ENCODE peak calls at places on chromosomes 2 and 18, in five cellular contexts. One of them, this sample, is unnamed.

GRCh38 chr2:222864296-222864695 is 3.5 kb downstream of the ACSL3 start:
- DNase-seq in HepG2: peak; percentile 61
- DNase-seq in upper lobe of right lung: no peak
- DNase-seq in A549: peak; percentile 43
- DNase-seq in fibroblast of lung: peak; percentile 77
- DNase-seq in this sample: no peak

GRCh38 chr2:179235463-179236108 is 29.0 kb downstream of the SESTD1 start:
- DNase-seq in HepG2: peak; percentile 44
- DNase-seq in upper lobe of right lung: no peak
- DNase-seq in A549: no peak
- DNase-seq in fibroblast of lung: peak; percentile 65
- DNase-seq in this sample: no peak

GRCh38 chr2:146119586-146119985 is 1599.7 kb upstream of the ZEB2 start:
- DNase-seq in HepG2: no peak
- DNase-seq in upper lobe of right lung: no peak
- DNase-seq in A549: no peak
- DNase-seq in fibroblast of lung: peak; percentile 12
- DNase-seq in this sample: no peak

GRCh38 chr18:59957957-59958356 is 58.2 kb downstream of the PMAIP1 start:
- DNase-seq in HepG2: peak; percentile 3
- DNase-seq in upper lobe of right lung: no peak
- DNase-seq in A549: peak; percentile 5
- DNase-seq in fibroblast of lung: peak; percentile 74
- DNase-seq in this sample: no peak

GRCh38 chr2:27765621-27766286 is 5.8 kb upstream of the MRPL33 start:
- DNase-seq in HepG2: no peak
- DNase-seq in upper lobe of right lung: peak; percentile 91
- DNase-seq in A549: peak; percentile 37
- DNase-seq in fibroblast of lung: peak; percentile 66
- DNase-seq in this sample: no peak

GRCh38 chr18:67583621-67584020 is 67.1 kb upstream of the DSEL start:
- DNase-seq in HepG2: no peak
- DNase-seq in upper lobe of right lung: no peak
- DNase-seq in A549: no peak
- DNase-seq in fibroblast of lung: peak; percentile 30
- DNase-seq in this sample: no peak

GRCh38 chr2:156537147-156537546 is 101.0 kb downstream of the GPD2 start:
- DNase-seq in HepG2: no peak
- DNase-seq in upper lobe of right lung: no peak
- DNase-seq in A549: no peak
- DNase-seq in fibroblast of lung: peak; percentile 77
- DNase-seq in this sample: no peak

GRCh38 chr2:175097297-175097696 is 70.7 kb downstream of the ATF2 start:
- DNase-seq in HepG2: no peak
- DNase-seq in upper lobe of right lung: no peak
- DNase-seq in A549: no peak
- DNase-seq in fibroblast of lung: peak; percentile 91
- DNase-seq in this sample: no peak

GRCh38 chr2:232292395-232293154 is 86.0 kb upstream of the ALPP start:
- DNase-seq in HepG2: peak; percentile 58
- DNase-seq in upper lobe of right lung: no peak
- DNase-seq in A549: peak; percentile 64
- DNase-seq in fibroblast of lung: peak; percentile 25
- DNase-seq in this sample: no peak

GRCh38 chr2:28413152-28413895 is 20.7 kb downstream of the FOSL2 start:
- DNase-seq in HepG2: no peak
- DNase-seq in upper lobe of right lung: peak; percentile 64
- DNase-seq in A549: peak; percentile 51
- DNase-seq in fibroblast of lung: no peak
- DNase-seq in this sample: no peak

GRCh38 chr2:199446996-199447395 is 10.7 kb downstream of the SATB2 start:
- DNase-seq in HepG2: no peak
- DNase-seq in upper lobe of right lung: no peak
- DNase-seq in A549: no peak
- DNase-seq in fibroblast of lung: no peak
- DNase-seq in this sample: no peak

GRCh38 chr2:100252811-100253698 is 69.2 kb downstream of the LONRF2 start:
- DNase-seq in HepG2: no peak
- DNase-seq in upper lobe of right lung: no peak
- DNase-seq in A549: no peak
- DNase-seq in fibroblast of lung: no peak
- DNase-seq in this sample: no peak

GRCh38 chr2:43188561-43189386 is 37.6 kb downstream of the ZFP36L2 start:
- DNase-seq in HepG2: no peak
- DNase-seq in upper lobe of right lung: no peak
- DNase-seq in A549: no peak
- DNase-seq in fibroblast of lung: no peak
- DNase-seq in this sample: no peak

GRCh38 chr18:56256659-56257058 is 381.7 kb downstream of the TXNL1 start:
- DNase-seq in HepG2: no peak
- DNase-seq in upper lobe of right lung: no peak
- DNase-seq in A549: no peak
- DNase-seq in fibroblast of lung: no peak
- DNase-seq in this sample: no peak

GRCh38 chr2:98607741-98608117 is 583 bp downstream of the COA5 start:
- DNase-seq in HepG2: no peak
- DNase-seq in upper lobe of right lung: no peak
- DNase-seq in A549: no peak
- DNase-seq in fibroblast of lung: no peak
- DNase-seq in this sample: no peak

GRCh38 chr2:172283476-172283875 is 143.9 kb upstream of the ITGA6 start:
- DNase-seq in HepG2: no peak
- DNase-seq in upper lobe of right lung: no peak
- DNase-seq in A549: no peak
- DNase-seq in fibroblast of lung: peak; percentile 73
- DNase-seq in this sample: no peak

GRCh38 chr2:109172556-109173105 is 43.6 kb downstream of the SH3RF3 start:
- DNase-seq in HepG2: no peak
- DNase-seq in upper lobe of right lung: no peak
- DNase-seq in A549: no peak
- DNase-seq in fibroblast of lung: peak; percentile 47
- DNase-seq in this sample: no peak

GRCh38 chr2:239548491-239548890 is 147.7 kb upstream of the HDAC4 start:
- DNase-seq in HepG2: no peak
- DNase-seq in upper lobe of right lung: peak; percentile 44
- DNase-seq in A549: no peak
- DNase-seq in fibroblast of lung: no peak
- DNase-seq in this sample: peak; percentile 61

GRCh38 chr2:38377501-38378258 is 607 bp upstream of the ATL2 start:
- DNase-seq in HepG2: peak; percentile 42
- DNase-seq in upper lobe of right lung: no peak
- DNase-seq in A549: peak; percentile 17
- DNase-seq in fibroblast of lung: peak; percentile 73
- DNase-seq in this sample: no peak

GRCh38 chr2:38666578-38666926 is 638 bp downstream of the GALM start:
- DNase-seq in HepG2: peak; percentile 66
- DNase-seq in upper lobe of right lung: no peak
- DNase-seq in A549: no peak
- DNase-seq in fibroblast of lung: peak; percentile 19
- DNase-seq in this sample: no peak

GRCh38 chr2:118000041-118000440 is 13.8 kb downstream of the CCDC93 start:
- DNase-seq in HepG2: no peak
- DNase-seq in upper lobe of right lung: no peak
- DNase-seq in A549: no peak
- DNase-seq in fibroblast of lung: no peak
- DNase-seq in this sample: no peak

GRCh38 chr18:57737661-57738060 is 65.5 kb downstream of the ATP8B1 start:
- DNase-seq in HepG2: peak; percentile 83
- DNase-seq in upper lobe of right lung: peak; percentile 90
- DNase-seq in A549: peak; percentile 90
- DNase-seq in fibroblast of lung: peak; percentile 99
- DNase-seq in this sample: peak; percentile 90

GRCh38 chr2:106561803-106562202 is 74.6 kb downstream of the CD8B2 start:
- DNase-seq in HepG2: no peak
- DNase-seq in upper lobe of right lung: no peak
- DNase-seq in A549: no peak
- DNase-seq in fibroblast of lung: no peak
- DNase-seq in this sample: no peak

GRCh38 chr2:219537657-219538487 is 5.7 kb downstream of the CHPF start:
- DNase-seq in HepG2: peak; percentile 68
- DNase-seq in upper lobe of right lung: no peak
- DNase-seq in A549: no peak
- DNase-seq in fibroblast of lung: no peak
- DNase-seq in this sample: no peak

GRCh38 chr2:53417385-53417784 is 350.2 kb upstream of the CHAC2 start:
- DNase-seq in HepG2: no peak
- DNase-seq in upper lobe of right lung: no peak
- DNase-seq in A549: no peak
- DNase-seq in fibroblast of lung: no peak
- DNase-seq in this sample: no peak

GRCh38 chr2:53424902-53425301 is 342.7 kb upstream of the CHAC2 start:
- DNase-seq in HepG2: no peak
- DNase-seq in upper lobe of right lung: no peak
- DNase-seq in A549: no peak
- DNase-seq in fibroblast of lung: no peak
- DNase-seq in this sample: no peak

GRCh38 chr2:53422979-53423378 is 344.6 kb upstream of the CHAC2 start:
- DNase-seq in HepG2: peak; percentile 50
- DNase-seq in upper lobe of right lung: no peak
- DNase-seq in A549: peak; percentile 48
- DNase-seq in fibroblast of lung: peak; percentile 46
- DNase-seq in this sample: no peak
- TF ChIP-seq CTCF in HepG2: peak; percentile 79
- TF ChIP-seq CTCF in upper lobe of right lung: peak; percentile 45
- TF ChIP-seq CTCF in A549: peak; percentile 38
- TF ChIP-seq CTCF in fibroblast of lung: peak; percentile 65
- TF ChIP-seq CTCF in this sample: no peak

DNA sequence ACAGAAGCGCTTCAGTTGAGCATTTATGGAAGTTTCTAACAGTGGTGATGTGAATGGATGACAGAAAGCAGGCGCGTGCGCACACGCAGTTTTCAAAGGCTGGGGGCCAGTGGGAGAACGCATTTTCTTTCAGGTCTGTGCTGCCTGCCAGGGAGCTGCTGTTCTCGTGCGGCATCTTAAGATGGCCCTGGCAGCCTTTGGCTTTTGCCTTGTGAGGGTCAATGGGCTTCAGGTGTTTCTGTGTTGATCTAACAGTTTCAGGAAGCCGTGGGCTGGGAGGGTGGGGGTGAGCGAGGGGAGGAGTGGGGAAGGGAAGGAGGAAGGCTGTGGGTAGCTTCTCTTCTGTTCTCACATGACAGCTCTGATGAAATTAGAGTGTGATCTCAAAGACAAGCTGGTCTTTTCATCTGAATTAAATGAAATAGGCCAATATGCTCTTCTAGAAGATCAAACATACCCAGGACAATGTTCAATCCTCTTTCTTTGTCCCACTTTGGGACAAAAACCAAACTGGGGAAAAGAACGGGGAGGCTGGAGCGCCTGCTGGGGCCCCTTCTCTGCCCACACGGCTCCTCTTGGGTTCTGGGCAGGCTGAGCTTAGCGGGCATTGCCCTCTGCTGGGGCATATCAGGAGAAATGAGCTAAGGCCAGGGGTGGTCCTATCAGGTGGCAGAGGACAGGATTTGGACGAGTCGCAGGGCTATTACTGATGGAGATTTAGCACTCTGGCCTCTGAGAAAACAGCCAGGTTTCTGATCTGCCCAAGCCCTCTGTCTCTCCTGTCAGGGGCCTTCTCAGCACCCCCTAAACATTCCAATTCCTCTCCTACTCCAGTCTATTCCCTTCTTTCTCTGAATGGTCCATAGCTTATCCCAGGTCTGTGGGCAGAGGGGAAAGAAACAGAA is 126.2 kb upstream of the LGALSL start:
- DNase-seq in HepG2: no peak
- DNase-seq in upper lobe of right lung: peak; percentile 77
- DNase-seq in A549: peak; percentile 40
- DNase-seq in fibroblast of lung: peak; percentile 39
- DNase-seq in this sample: no peak
- H3K4me3 ChIP-seq in HepG2: no peak overlapping the region
- H3K4me3 ChIP-seq in upper lobe of right lung: peak overlapping the region; percentile 19
- H3K4me3 ChIP-seq in A549: no peak overlapping the region
- H3K4me3 ChIP-seq in fibroblast of lung: no peak overlapping the region
- H3K4me3 ChIP-seq in this sample: no peak overlapping the region

GRCh38 chr18:49726564-49726963 is 86.8 kb downstream of the ACAA2 start:
- DNase-seq in HepG2: no peak
- DNase-seq in upper lobe of right lung: no peak
- DNase-seq in A549: no peak
- DNase-seq in fibroblast of lung: no peak
- DNase-seq in this sample: no peak

GRCh38 chr18:49728542-49728941 is 84.8 kb downstream of the ACAA2 start:
- DNase-seq in HepG2: peak; percentile 35
- DNase-seq in upper lobe of right lung: peak; percentile 70
- DNase-seq in A549: peak; percentile 35
- DNase-seq in fibroblast of lung: peak; percentile 20
- DNase-seq in this sample: no peak

GRCh38 chr18:49723648-49724180 is 89.6 kb downstream of the ACAA2 start:
- DNase-seq in HepG2: peak; percentile 80
- DNase-seq in upper lobe of right lung: no peak
- DNase-seq in A549: peak; percentile 31
- DNase-seq in fibroblast of lung: peak; percentile 87
- DNase-seq in this sample: no peak

GRCh38 chr18:49727816-49728215 is 85.5 kb downstream of the ACAA2 start:
- DNase-seq in HepG2: no peak
- DNase-seq in upper lobe of right lung: no peak
- DNase-seq in A549: no peak
- DNase-seq in fibroblast of lung: no peak
- DNase-seq in this sample: no peak

GRCh38 chr18:49725809-49726514 is 87.4 kb downstream of the ACAA2 start:
- DNase-seq in HepG2: peak; percentile 13
- DNase-seq in upper lobe of right lung: no peak
- DNase-seq in A549: peak; percentile 72
- DNase-seq in fibroblast of lung: peak; percentile 100
- DNase-seq in this sample: no peak
- TF ChIP-seq CTCF in HepG2: no peak
- TF ChIP-seq CTCF in upper lobe of right lung: no peak
- TF ChIP-seq CTCF in A549: no peak
- TF ChIP-seq CTCF in fibroblast of lung: no peak
- TF ChIP-seq CTCF in this sample: no peak

GRCh38 chr2:61885896-61886603 is 2.4 kb downstream of the CCT4 start:
- DNase-seq in HepG2: no peak
- DNase-seq in upper lobe of right lung: no peak
- DNase-seq in A549: no peak
- DNase-seq in fibroblast of lung: no peak
- DNase-seq in this sample: no peak

GRCh38 chr2:61887684-61888303 is 662 bp downstream of the CCT4 start:
- DNase-seq in HepG2: peak; percentile 41
- DNase-seq in upper lobe of right lung: no peak
- DNase-seq in A549: peak; percentile 44
- DNase-seq in fibroblast of lung: peak; percentile 58
- DNase-seq in this sample: no peak

DNA sequence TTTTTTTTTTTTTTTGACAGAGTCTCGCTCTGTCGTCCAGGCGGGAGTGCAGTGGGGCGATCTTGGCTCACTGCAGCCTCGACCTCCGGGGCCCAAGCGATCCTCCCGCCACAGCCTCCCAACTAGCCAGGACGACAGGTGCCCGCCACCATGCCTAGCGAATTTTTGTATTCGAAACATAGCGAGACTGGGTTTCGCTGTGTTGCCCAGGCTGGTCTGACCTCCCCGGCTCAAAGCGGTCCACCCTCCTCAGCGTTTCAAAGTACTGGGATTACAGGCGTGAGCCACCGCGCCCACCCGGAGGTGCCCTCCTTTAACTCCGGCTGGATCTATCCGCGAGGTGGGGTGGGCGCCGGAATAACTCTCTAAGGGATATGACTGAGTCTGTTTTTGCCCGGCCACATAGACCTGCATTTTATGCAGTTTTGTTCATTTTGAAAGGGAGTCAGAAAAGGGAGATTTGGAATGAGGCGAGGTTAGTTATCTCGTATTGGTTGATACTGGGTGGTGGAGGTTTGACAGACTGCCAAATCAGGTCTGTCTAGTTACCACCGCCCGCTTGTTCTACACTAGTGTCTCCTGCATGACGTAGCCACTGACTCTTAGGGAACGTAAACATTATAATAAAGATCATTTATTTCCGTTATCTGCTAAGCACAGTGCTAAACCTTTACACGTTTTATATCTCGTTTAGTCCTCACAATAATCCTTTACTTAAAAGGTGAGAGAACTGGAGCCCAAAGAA is 928 bp upstream of the CCT4 start:
- DNase-seq in HepG2: no peak
- DNase-seq in upper lobe of right lung: no peak
- DNase-seq in A549: no peak
- DNase-seq in fibroblast of lung: no peak
- DNase-seq in this sample: no peak
- H3K4me3 ChIP-seq in HepG2: peak overlapping the region; percentile 17
- H3K4me3 ChIP-seq in upper lobe of right lung: peak overlapping the region; percentile 77
- H3K4me3 ChIP-seq in A549: peak overlapping the region; percentile 88
- H3K4me3 ChIP-seq in fibroblast of lung: peak overlapping the region; percentile 98
- H3K4me3 ChIP-seq in this sample: peak overlapping the region; percentile 95